ENCODE peak calls at places on chromosome 13, in ten cellular contexts. Q, M, A, Z, O, I, G, E, D and K are unnamed samples.
A peak's percentile ranks its signal among the peaks of the same experiment; 100 is the strongest.

GRCh38 chr13:20198781-20199180 is 6.0 kb upstream of the GJB2 start:
- DNase-seq in O (no peak), Z (no peak), A (no peak), E (no peak), M (no peak), Q (no peak), D (no peak), G (no peak), I (peak; percentile 59), K (peak; percentile 38)

GRCh38 chr13:81639984-81640582 is 1299.2 kb upstream of the SPRY2 start:
- DNase-seq in Z (peak; percentile 3), O (no peak), I (no peak), E (no peak), A (peak; percentile 3), G (no peak), M (no peak), Q (no peak), D (no peak), K (peak; percentile 25)

GRCh38 chr13:46168341-46168740 is 13.6 kb downstream of the LCP1 start:
- DNase-seq in A (no peak), O (peak; percentile 28), E (no peak), G (peak; percentile 43), D (no peak), Z (no peak), M (no peak), Q (no peak), I (peak; percentile 48), K (no peak)

GRCh38 chr13:98975822-98976261 is 2.0 kb downstream of the DOCK9 start:
- DNase-seq in E (no peak), G (peak; percentile 21), D (no peak), A (no peak), I (no peak), Z (no peak), Q (no peak), M (no peak), O (no peak), K (no peak)

GRCh38 chr13:50011461-50011860 is 3.8 kb upstream of the KCNRG start:
- DNase-seq in O (no peak), G (no peak), E (no peak), I (no peak), Q (no peak), Z (peak; percentile 21), D (no peak), M (no peak), A (no peak), K (no peak)

GRCh38 chr13:47672982-47673670 is 327.9 kb downstream of the SUCLA2 start:
- DNase-seq in O (peak; percentile 21), M (no peak), E (no peak), Q (peak; percentile 72), G (peak; percentile 97), I (peak; percentile 99), Z (no peak), A (no peak), D (peak; percentile 96), K (no peak)

GRCh38 chr13:44435142-44435982 is 61.7 kb downstream of the SERP2 start:
- DNase-seq in O (peak; percentile 96), M (peak; percentile 94), E (peak; percentile 64), I (peak; percentile 98), D (peak; percentile 94), Q (peak; percentile 96), A (peak; percentile 94), Z (peak; percentile 93), G (peak; percentile 99), K (peak; percentile 96)

GRCh38 chr13:27981006-27981708 is 7.3 kb downstream of the URAD start:
- DNase-seq in Q (no peak), O (no peak), M (no peak), Z (no peak), G (no peak), A (no peak), I (no peak), E (no peak), D (no peak), K (no peak)

GRCh38 chr13:47049276-47049989 is 152.6 kb upstream of the HTR2A start:
- DNase-seq in Q (no peak), A (no peak), I (no peak), E (no peak), G (no peak), D (no peak), Z (no peak), O (no peak), M (no peak), K (no peak)

GRCh38 chr13:85825454-85825853 is 26.2 kb upstream of the SLITRK6 start:
- DNase-seq in I (no peak), Q (no peak), D (no peak), O (no peak), E (no peak), M (no peak), Z (no peak), A (no peak), G (no peak), K (no peak)

GRCh38 chr13:45162821-45163220 is 38.0 kb downstream of the KCTD4 start:
- DNase-seq in I (peak; percentile 94), Q (peak; percentile 79), O (no peak), Z (no peak), E (no peak), M (no peak), G (peak; percentile 84), D (peak; percentile 74), A (no peak), K (no peak)

GRCh38 chr13:25819856-25820530 is 231.8 kb downstream of the SHISA2 start:
- DNase-seq in G (no peak), D (no peak), Q (peak; percentile 20), E (no peak), Z (no peak), I (no peak), M (no peak), O (no peak), A (no peak), K (no peak)

GRCh38 chr13:112724788-112725345 is 35.0 kb downstream of the ATP11A start:
- DNase-seq in E (no peak), I (no peak), M (no peak), A (no peak), O (no peak), G (no peak), D (no peak), Q (no peak), Z (no peak), K (no peak)

GRCh38 chr13:66036024-66036614 is 1194.0 kb downstream of the PCDH9 start:
- DNase-seq in E (no peak), M (no peak), G (peak; percentile 38), O (no peak), A (no peak), D (no peak), I (no peak), Q (peak; percentile 32), Z (no peak), K (no peak)

GRCh38 chr13:113947321-113948033 is 26.4 kb downstream of the C13orf46 start:
- DNase-seq in D (no peak), A (peak; percentile 12), Q (no peak), M (peak; percentile 4), G (peak; percentile 70), I (peak; percentile 74), Z (peak; percentile 22), O (peak; percentile 68), E (no peak), K (no peak)

GRCh38 chr13:32881074-32881791 is 135.0 kb upstream of the KL start:
- DNase-seq in E (no peak), I (peak; percentile 88), D (peak; percentile 78), Q (peak; percentile 82), O (no peak), A (no peak), G (peak; percentile 68), Z (peak; percentile 41), M (no peak), K (no peak)

GRCh38 chr13:98171806-98172569 is 5.1 kb downstream of the RNF113B start:
- DNase-seq in G (peak; percentile 20), Z (no peak), D (no peak), E (no peak), A (no peak), Q (no peak), I (peak; percentile 46), M (no peak), O (peak; percentile 72), K (no peak)